ENCODE peak calls at places on chromosomes 11 and 22, in nine cellular contexts. One of them, this sample, is unnamed.

GRCh38 chr22:22753526-22754267 is 109.3 kb downstream of the GGTLC2 start:
- DNase-seq in amniotic stem cell: no peak
- DNase-seq in stimulated activated CD8-positive, alpha-beta memory T cell treated with anti-CD3 and anti-CD28 coated beads, Interleukin-15, amount 100 ng/mL, for 4 hours: peak; percentile 64
- DNase-seq in IMR-90: peak; percentile 21
- DNase-seq in osteocyte: peak; percentile 82
- DNase-seq in NCI-H2081: peak; percentile 42
- DNase-seq in neural progenitor cell: peak; percentile 70
- DNase-seq in stimulated activated CD4-positive, alpha-beta T cell treated with anti-CD3 and anti-CD28 coated beads, Interleukin-4, amount 100 ng/mL, for 1 hour: peak; percentile 78
- DNase-seq in nucleus accumbens: no peak
- DNase-seq in this sample: peak; percentile 88

GRCh38 chr22:36922752-36923457 is 9.5 kb downstream of the CSF2RB start:
- DNase-seq in neural progenitor cell: no peak
- DNase-seq in NCI-H2081: no peak
- DNase-seq in stimulated activated CD4-positive, alpha-beta T cell treated with anti-CD3 and anti-CD28 coated beads, Interleukin-4, amount 100 ng/mL, for 1 hour: no peak
- DNase-seq in amniotic stem cell: no peak
- DNase-seq in stimulated activated CD8-positive, alpha-beta memory T cell treated with anti-CD3 and anti-CD28 coated beads, Interleukin-15, amount 100 ng/mL, for 4 hours: no peak
- DNase-seq in IMR-90: no peak
- DNase-seq in nucleus accumbens: no peak
- DNase-seq in osteocyte: no peak
- DNase-seq in this sample: no peak

GRCh38 chr11:114317738-114318137 is 21.5 kb downstream of the NNMT start:
- DNase-seq in osteocyte: no peak
- DNase-seq in stimulated activated CD4-positive, alpha-beta T cell treated with anti-CD3 and anti-CD28 coated beads, Interleukin-4, amount 100 ng/mL, for 1 hour: no peak
- DNase-seq in neural progenitor cell: peak; percentile 82
- DNase-seq in NCI-H2081: peak; percentile 80
- DNase-seq in amniotic stem cell: no peak
- DNase-seq in stimulated activated CD8-positive, alpha-beta memory T cell treated with anti-CD3 and anti-CD28 coated beads, Interleukin-15, amount 100 ng/mL, for 4 hours: no peak
- DNase-seq in IMR-90: peak; percentile 67
- DNase-seq in nucleus accumbens: no peak
- DNase-seq in this sample: peak; percentile 84

GRCh38 chr11:119062779-119063178 is 4.8 kb upstream of the VPS11 start:
- DNase-seq in osteocyte: no peak
- DNase-seq in amniotic stem cell: no peak
- DNase-seq in NCI-H2081: no peak
- DNase-seq in stimulated activated CD4-positive, alpha-beta T cell treated with anti-CD3 and anti-CD28 coated beads, Interleukin-4, amount 100 ng/mL, for 1 hour: no peak
- DNase-seq in nucleus accumbens: no peak
- DNase-seq in neural progenitor cell: no peak
- DNase-seq in IMR-90: peak; percentile 69
- DNase-seq in stimulated activated CD8-positive, alpha-beta memory T cell treated with anti-CD3 and anti-CD28 coated beads, Interleukin-15, amount 100 ng/mL, for 4 hours: no peak
- DNase-seq in this sample: no peak

GRCh38 chr11:57762235-57762866 is 749 bp downstream of the CTNND1 start:
- DNase-seq in IMR-90: no peak
- DNase-seq in stimulated activated CD4-positive, alpha-beta T cell treated with anti-CD3 and anti-CD28 coated beads, Interleukin-4, amount 100 ng/mL, for 1 hour: no peak
- DNase-seq in amniotic stem cell: no peak
- DNase-seq in nucleus accumbens: no peak
- DNase-seq in NCI-H2081: peak; percentile 16
- DNase-seq in stimulated activated CD8-positive, alpha-beta memory T cell treated with anti-CD3 and anti-CD28 coated beads, Interleukin-15, amount 100 ng/mL, for 4 hours: no peak
- DNase-seq in neural progenitor cell: peak; percentile 35
- DNase-seq in osteocyte: no peak
- DNase-seq in this sample: no peak

GRCh38 chr11:63764712-63765631 is 3.6 kb downstream of the ZFTA start:
- DNase-seq in neural progenitor cell: peak; percentile 26
- DNase-seq in nucleus accumbens: no peak
- DNase-seq in IMR-90: no peak
- DNase-seq in stimulated activated CD4-positive, alpha-beta T cell treated with anti-CD3 and anti-CD28 coated beads, Interleukin-4, amount 100 ng/mL, for 1 hour: no peak
- DNase-seq in amniotic stem cell: no peak
- DNase-seq in NCI-H2081: no peak
- DNase-seq in osteocyte: no peak
- DNase-seq in stimulated activated CD8-positive, alpha-beta memory T cell treated with anti-CD3 and anti-CD28 coated beads, Interleukin-15, amount 100 ng/mL, for 4 hours: no peak
- DNase-seq in this sample: peak; percentile 80

GRCh38 chr11:134684576-134684975 is 272.5 kb upstream of the B3GAT1 start:
- DNase-seq in stimulated activated CD4-positive, alpha-beta T cell treated with anti-CD3 and anti-CD28 coated beads, Interleukin-4, amount 100 ng/mL, for 1 hour: no peak
- DNase-seq in neural progenitor cell: no peak
- DNase-seq in stimulated activated CD8-positive, alpha-beta memory T cell treated with anti-CD3 and anti-CD28 coated beads, Interleukin-15, amount 100 ng/mL, for 4 hours: no peak
- DNase-seq in NCI-H2081: no peak
- DNase-seq in osteocyte: peak; percentile 76
- DNase-seq in nucleus accumbens: no peak
- DNase-seq in IMR-90: no peak
- DNase-seq in amniotic stem cell: no peak
- DNase-seq in this sample: no peak

GRCh38 chr11:117385906-117386305 is 58.3 kb downstream of the CEP164 start:
- DNase-seq in stimulated activated CD4-positive, alpha-beta T cell treated with anti-CD3 and anti-CD28 coated beads, Interleukin-4, amount 100 ng/mL, for 1 hour: no peak
- DNase-seq in NCI-H2081: no peak
- DNase-seq in nucleus accumbens: no peak
- DNase-seq in IMR-90: no peak
- DNase-seq in amniotic stem cell: no peak
- DNase-seq in osteocyte: no peak
- DNase-seq in stimulated activated CD8-positive, alpha-beta memory T cell treated with anti-CD3 and anti-CD28 coated beads, Interleukin-15, amount 100 ng/mL, for 4 hours: no peak
- DNase-seq in neural progenitor cell: no peak
- DNase-seq in this sample: peak; percentile 22